ENCODE peak calls at places on chromosomes 3 and 15, in four cellular contexts. F, S, O and I are unnamed samples.

GRCh38 chr3:183252973-183253363 is at the start of gene B3GNT5:
- DNase-seq in F (no peak), S (peak), O (no peak), I (peak)

GRCh38 chr3:171351676-171352075 is 108.5 kb downstream of the TNIK start:
- DNase-seq in F (no peak), S (peak), O (no peak), I (no peak)

GRCh38 chr3:135218304-135218703 is 423.2 kb downstream of the EPHB1 start:
- DNase-seq in F (no peak), S (no peak), O (no peak), I (no peak)

GRCh38 chr15:99909914-99910313 is 176.7 kb upstream of the LYSMD4 start:
- DNase-seq in F (no peak), S (no peak), O (no peak), I (no peak)

GRCh38 chr3:141321109-141321497 is 47.2 kb upstream of the ZBTB38 start:
- DNase-seq in F (no peak), S (peak), O (no peak), I (no peak)

GRCh38 chr3:102089904-102090492 is 240.7 kb downstream of the NFKBIZ start:
- DNase-seq in F (no peak), S (peak), O (no peak), I (no peak)

GRCh38 chr3:141877911-141878310 is 1.5 kb downstream of the ATP1B3 start:
- DNase-seq in F (no peak), S (peak), O (no peak), I (no peak)

GRCh38 chr3:46498916-46499519 is 1.2 kb downstream of the RTP3 start:
- DNase-seq in F (no peak), S (no peak), O (no peak), I (no peak)

GRCh38 chr3:99586680-99587079 is 51.7 kb upstream of the COL8A1 start:
- DNase-seq in F (no peak), S (no peak), O (no peak), I (no peak)

GRCh38 chr3:118817748-118818165 is 216.9 kb downstream of the IGSF11 start:
- DNase-seq in F (no peak), S (peak), O (peak), I (no peak)

GRCh38 chr3:135165260-135165659 is 370.2 kb downstream of the EPHB1 start:
- DNase-seq in F (no peak), S (no peak), O (no peak), I (no peak)

GRCh38 chr15:54032066-54032465 is 53.8 kb downstream of the UNC13C start:
- DNase-seq in F (no peak), S (no peak), O (no peak), I (no peak)

GRCh38 chr15:44775923-44776322 is 39.6 kb downstream of the TRIM69 start:
- DNase-seq in F (no peak), S (no peak), O (no peak), I (no peak)